ENCODE peak calls at places on chromosomes 7 and 10, in six cellular contexts. One of them, this sample, is unnamed.

GRCh38 chr7:131111-132094 is 61.0 kb upstream of the FAM20C start:
- DNase-seq in transverse colon: peak; percentile 38
- DNase-seq in K562: no peak
- DNase-seq in stomach: no peak
- DNase-seq in upper lobe of left lung: no peak
- DNase-seq in prostate gland: no peak
- DNase-seq in this sample: no peak

GRCh38 chr7:142868188-142868811 is 13.4 kb downstream of the EPHB6 start:
- DNase-seq in stomach: no peak
- DNase-seq in upper lobe of left lung: no peak
- DNase-seq in transverse colon: no peak
- DNase-seq in K562: no peak
- DNase-seq in prostate gland: no peak
- DNase-seq in this sample: no peak

GRCh38 chr10:83352588-83352987 is 786.7 kb upstream of the GHITM start:
- DNase-seq in K562: no peak
- DNase-seq in stomach: no peak
- DNase-seq in upper lobe of left lung: no peak
- DNase-seq in prostate gland: no peak
- DNase-seq in transverse colon: no peak
- DNase-seq in this sample: no peak

GRCh38 chr10:62732841-62733653 is 71.5 kb upstream of the ADO start:
- DNase-seq in transverse colon: no peak
- DNase-seq in upper lobe of left lung: no peak
- DNase-seq in prostate gland: no peak
- DNase-seq in stomach: no peak
- DNase-seq in K562: no peak
- DNase-seq in this sample: no peak

GRCh38 chr7:151440799-151441443 is 980 bp upstream of the CRYGN start:
- DNase-seq in prostate gland: no peak
- DNase-seq in stomach: no peak
- DNase-seq in upper lobe of left lung: no peak
- DNase-seq in K562: no peak
- DNase-seq in transverse colon: no peak
- DNase-seq in this sample: no peak

GRCh38 chr7:139683137-139683871 is 94.5 kb downstream of the HIPK2 start:
- DNase-seq in stomach: no peak
- DNase-seq in K562: peak; percentile 12
- DNase-seq in upper lobe of left lung: no peak
- DNase-seq in prostate gland: no peak
- DNase-seq in transverse colon: peak; percentile 35
- DNase-seq in this sample: no peak

GRCh38 chr7:93142127-93142526 is 6.1 kb downstream of the SAMD9L start:
- DNase-seq in prostate gland: no peak
- DNase-seq in upper lobe of left lung: no peak
- DNase-seq in K562: no peak
- DNase-seq in transverse colon: no peak
- DNase-seq in stomach: no peak
- DNase-seq in this sample: no peak

GRCh38 chr10:13485623-13486022 is 43.2 kb downstream of the BEND7 start:
- DNase-seq in K562: peak; percentile 17
- DNase-seq in stomach: no peak
- DNase-seq in prostate gland: no peak
- DNase-seq in upper lobe of left lung: no peak
- DNase-seq in transverse colon: no peak
- DNase-seq in this sample: no peak

GRCh38 chr7:129635300-129636029 is 23.9 kb downstream of the NRF1 start:
- DNase-seq in K562: peak; percentile 76
- DNase-seq in stomach: peak; percentile 61
- DNase-seq in transverse colon: peak; percentile 59
- DNase-seq in prostate gland: peak; percentile 54
- DNase-seq in upper lobe of left lung: peak; percentile 72
- DNase-seq in this sample: peak; percentile 89

GRCh38 chr7:51329696-51330263 is 13.2 kb upstream of the COBL start:
- DNase-seq in transverse colon: no peak
- DNase-seq in stomach: no peak
- DNase-seq in K562: no peak
- DNase-seq in prostate gland: no peak
- DNase-seq in upper lobe of left lung: no peak
- DNase-seq in this sample: no peak

GRCh38 chr7:108299251-108300014 is 156.8 kb downstream of the NRCAM start:
- DNase-seq in prostate gland: no peak
- DNase-seq in K562: no peak
- DNase-seq in transverse colon: no peak
- DNase-seq in stomach: no peak
- DNase-seq in upper lobe of left lung: no peak
- DNase-seq in this sample: no peak

GRCh38 chr10:103078676-103079075 is 114.4 kb downstream of the NT5C2 start:
- DNase-seq in stomach: no peak
- DNase-seq in upper lobe of left lung: no peak
- DNase-seq in K562: no peak
- DNase-seq in prostate gland: no peak
- DNase-seq in transverse colon: no peak
- DNase-seq in this sample: no peak

GRCh38 chr10:475709-476457 is 213.6 kb downstream of the DIP2C start:
- DNase-seq in prostate gland: no peak
- DNase-seq in upper lobe of left lung: no peak
- DNase-seq in transverse colon: no peak
- DNase-seq in stomach: no peak
- DNase-seq in K562: no peak
- DNase-seq in this sample: no peak

GRCh38 chr7:123924941-123925340 is at the start of gene SPAM1:
- DNase-seq in transverse colon: no peak
- DNase-seq in K562: no peak
- DNase-seq in prostate gland: no peak
- DNase-seq in upper lobe of left lung: no peak
- DNase-seq in stomach: no peak
- DNase-seq in this sample: no peak

GRCh38 chr10:84262190-84262956 is 17.5 kb downstream of the RGR start:
- DNase-seq in prostate gland: no peak
- DNase-seq in stomach: no peak
- DNase-seq in upper lobe of left lung: no peak
- DNase-seq in K562: no peak
- DNase-seq in transverse colon: no peak
- DNase-seq in this sample: no peak

DNA sequence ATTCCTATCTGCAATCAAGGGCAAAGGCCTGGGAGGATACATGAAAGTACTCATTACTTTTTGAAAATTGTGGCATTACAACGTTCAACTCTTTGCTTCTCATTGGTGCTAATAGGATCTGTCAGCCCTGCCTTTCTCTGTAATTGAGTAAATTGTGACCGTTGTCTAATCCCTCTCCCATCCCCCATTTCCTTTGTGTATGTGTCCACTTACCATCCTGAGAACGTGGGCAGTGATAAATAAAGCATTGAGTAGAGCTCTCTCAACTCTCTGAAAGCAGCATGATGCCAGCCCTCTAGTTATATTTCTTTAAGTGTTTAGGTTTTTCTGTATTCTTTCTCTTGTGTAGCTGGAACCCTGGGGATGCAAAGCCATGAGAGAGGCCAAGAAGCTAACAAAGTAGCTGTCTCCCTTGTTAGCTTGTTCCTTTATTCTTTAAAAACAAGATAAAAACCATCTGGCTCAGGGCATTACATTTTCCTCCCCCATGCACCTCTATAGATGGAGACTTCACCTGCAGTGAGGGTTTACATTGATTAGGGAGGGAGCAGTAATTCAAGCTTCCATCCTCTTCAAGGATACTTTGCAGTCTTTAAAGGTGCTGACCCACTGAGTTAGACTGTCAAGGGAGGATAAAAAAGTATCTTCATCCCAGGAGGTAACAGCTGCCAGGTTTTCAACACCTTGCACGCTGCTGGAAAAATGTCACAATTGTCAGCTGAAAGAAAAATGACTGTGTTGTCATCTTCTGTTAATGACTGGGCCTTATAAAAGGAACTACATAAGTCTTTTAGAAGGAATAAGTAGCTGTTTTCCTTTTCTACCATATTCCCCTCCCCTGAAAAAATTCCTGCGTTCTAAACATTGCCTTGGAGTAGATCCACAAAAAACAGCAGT is 112.3 kb downstream of the BTRC start:
- DNase-seq in transverse colon: no peak
- DNase-seq in prostate gland: no peak
- DNase-seq in stomach: no peak
- DNase-seq in upper lobe of left lung: no peak
- DNase-seq in K562: no peak
- DNase-seq in this sample: no peak
- TF ChIP-seq POLR2AphosphoS5 in transverse colon: no peak
- TF ChIP-seq POLR2AphosphoS5 in prostate gland: no peak
- TF ChIP-seq POLR2AphosphoS5 in stomach: no peak
- TF ChIP-seq POLR2AphosphoS5 in upper lobe of left lung: no peak
- TF ChIP-seq POLR2AphosphoS5 in K562: no peak
- TF ChIP-seq POLR2AphosphoS5 in this sample: no peak

DNA sequence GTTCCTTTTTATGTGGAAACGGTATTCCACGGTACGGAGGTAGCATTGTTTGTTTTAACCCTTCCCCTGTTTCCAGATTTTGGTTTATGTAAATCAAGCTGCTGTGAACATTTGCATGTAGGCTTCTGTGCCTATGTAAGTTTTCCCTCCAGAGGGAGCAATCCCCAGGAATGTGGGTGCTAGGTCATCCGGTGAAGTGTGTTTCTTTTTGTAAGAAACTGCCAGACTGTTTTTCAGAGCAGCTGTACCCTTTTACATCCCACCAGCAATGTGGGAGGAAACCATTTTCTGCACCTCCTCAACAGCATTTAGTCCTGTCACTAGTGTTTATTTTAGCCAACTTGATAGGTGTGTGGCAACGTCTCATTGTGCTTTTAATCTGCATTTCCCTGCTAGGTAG is 395.8 kb upstream of the FOXK1 start:
- DNase-seq in prostate gland: no peak
- DNase-seq in transverse colon: no peak
- DNase-seq in upper lobe of left lung: no peak
- DNase-seq in K562: no peak
- DNase-seq in stomach: no peak
- DNase-seq in this sample: peak; percentile 34
- TF ChIP-seq CTCF in prostate gland: no peak
- TF ChIP-seq CTCF in transverse colon: no peak
- TF ChIP-seq CTCF in upper lobe of left lung: no peak
- TF ChIP-seq CTCF in K562: no peak
- TF ChIP-seq CTCF in stomach: no peak
- TF ChIP-seq CTCF in this sample: peak; percentile 38

DNA sequence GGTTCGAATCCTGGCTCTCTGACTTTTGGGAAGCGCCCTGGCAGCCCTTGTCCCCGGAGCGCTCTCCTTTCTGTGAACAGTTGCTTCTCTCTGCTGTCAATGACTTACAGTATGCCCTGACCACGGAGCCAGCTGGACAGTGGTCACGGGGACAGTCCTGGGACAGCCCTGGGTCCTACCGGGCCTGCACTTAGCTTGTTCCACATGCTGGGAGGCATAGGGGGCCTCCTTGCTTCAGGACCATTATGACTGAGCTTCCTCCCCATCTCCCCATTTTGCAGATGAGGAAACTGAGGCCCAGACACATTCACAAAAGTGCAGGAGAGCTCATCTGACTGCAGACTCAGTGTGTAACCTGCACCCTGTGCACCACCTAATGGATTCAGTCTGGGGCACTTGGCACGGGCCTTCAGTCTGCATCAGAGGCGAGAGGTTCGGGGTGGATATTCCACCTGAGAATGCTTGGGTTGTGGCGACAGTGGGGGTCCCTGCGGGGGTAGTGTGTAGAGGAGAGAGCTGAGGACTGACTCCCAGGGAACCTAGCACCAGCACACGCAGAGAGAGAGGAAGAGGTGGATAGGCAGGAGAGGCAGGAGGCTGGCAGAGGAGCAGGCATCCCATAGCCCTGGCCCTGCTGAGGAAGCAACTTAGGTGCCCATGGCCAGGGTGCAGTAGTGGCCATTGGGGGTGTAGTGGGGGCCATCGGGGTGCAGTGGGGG is 1.6 kb downstream of the DOCK1 start:
- DNase-seq in prostate gland: no peak
- DNase-seq in transverse colon: no peak
- DNase-seq in upper lobe of left lung: no peak
- DNase-seq in K562: no peak
- DNase-seq in stomach: no peak
- DNase-seq in this sample: no peak
- H3K4me3 ChIP-seq in prostate gland: no peak overlapping the region
- H3K4me3 ChIP-seq in transverse colon: peak overlapping the region; percentile 74
- H3K4me3 ChIP-seq in upper lobe of left lung: peak overlapping the region; percentile 89
- H3K4me3 ChIP-seq in K562: no peak overlapping the region
- H3K4me3 ChIP-seq in stomach: peak overlapping the region; percentile 88
- H3K4me3 ChIP-seq in this sample: peak overlapping the region; percentile 77

GRCh38 chr10:128854965-128855364 is 612.1 kb upstream of the MGMT start:
- DNase-seq in stomach: peak; percentile 86
- DNase-seq in K562: no peak
- DNase-seq in upper lobe of left lung: peak; percentile 85
- DNase-seq in transverse colon: peak; percentile 75
- DNase-seq in prostate gland: peak; percentile 91
- DNase-seq in this sample: peak; percentile 19
- TF ChIP-seq POLR2AphosphoS5 in stomach: no peak
- TF ChIP-seq POLR2AphosphoS5 in K562: no peak
- TF ChIP-seq POLR2AphosphoS5 in upper lobe of left lung: no peak
- TF ChIP-seq POLR2AphosphoS5 in transverse colon: no peak
- TF ChIP-seq POLR2AphosphoS5 in prostate gland: peak; percentile 86
- TF ChIP-seq POLR2AphosphoS5 in this sample: no peak